ENCODE peak calls at places on chromosomes 16 and 17, in seven cellular contexts. S, A, X, R, H, T and B are unnamed samples.
A peak's percentile ranks its signal among the peaks of the same experiment; 100 is the strongest.

GRCh38 chr17:2057714-2058520 is 3.0 kb downstream of the HIC1 start:
- DNase-seq in H (no peak), S (no peak), T (no peak), A (no peak), R (no peak), X (no peak), B (no peak)

GRCh38 chr16:84582958-84583516 is 34.8 kb downstream of the COTL1 start:
- DNase-seq in T (no peak), A (no peak), R (peak; percentile 87), H (no peak), S (no peak), X (no peak), B (no peak)

GRCh38 chr16:50284131-50284911 is 18.0 kb downstream of the ADCY7 start:
- DNase-seq in X (no peak), T (no peak), R (peak; percentile 31), H (peak; percentile 81), A (no peak), S (peak; percentile 31), B (no peak)

GRCh38 chr16:27417047-27417671 is 15.2 kb downstream of the IL21R start:
- DNase-seq in H (no peak), S (no peak), A (no peak), R (no peak), X (no peak), T (no peak), B (no peak)

GRCh38 chr17:38628441-38628840 is 22.7 kb upstream of the SRCIN1 start:
- DNase-seq in T (no peak), S (no peak), H (peak; percentile 71), X (no peak), R (peak; percentile 10), A (no peak), B (no peak)

GRCh38 chr16:53598513-53599266 is 95.7 kb upstream of the AKTIP start:
- DNase-seq in T (no peak), H (no peak), R (no peak), S (no peak), X (no peak), A (no peak), B (no peak)

GRCh38 chr16:31331807-31332301 is 23.1 kb upstream of the ITGAX start:
- DNase-seq in A (no peak), X (no peak), H (no peak), T (no peak), R (no peak), S (no peak), B (no peak)

GRCh38 chr17:76968707-76969597 is 100.7 kb downstream of the MGAT5B start:
- DNase-seq in T (peak; percentile 37), H (peak; percentile 99), S (peak; percentile 23), A (no peak), R (no peak), X (no peak), B (peak; percentile 52)

GRCh38 chr16:72847187-72848044 is 200.5 kb downstream of the ZFHX3 start:
- DNase-seq in R (no peak), T (no peak), S (peak; percentile 44), X (peak; percentile 75), H (peak; percentile 62), A (peak; percentile 52), B (peak; percentile 44)

GRCh38 chr16:61792194-61792904 is 243.9 kb downstream of the CDH8 start:
- DNase-seq in R (peak; percentile 52), S (no peak), H (no peak), A (no peak), T (no peak), X (no peak), B (no peak)

GRCh38 chr17:76586741-76587487 is 1.3 kb upstream of the ST6GALNAC2 start:
- DNase-seq in A (no peak), R (no peak), S (no peak), T (no peak), X (no peak), H (no peak), B (no peak)

GRCh38 chr16:20073203-20074088 is at the start of gene GPR139:
- DNase-seq in A (peak; percentile 61), T (no peak), H (no peak), R (no peak), X (no peak), S (no peak), B (no peak)

GRCh38 chr17:2239882-2240430 is 63.6 kb downstream of the SMG6 start:
- DNase-seq in S (no peak), T (peak; percentile 30), A (no peak), H (peak; percentile 58), X (no peak), R (peak; percentile 76), B (peak; percentile 34)

GRCh38 chr16:80984124-80984892 is 22.4 kb downstream of the CMC2 start:
- DNase-seq in X (no peak), S (no peak), T (no peak), H (no peak), R (no peak), A (no peak), B (no peak)

GRCh38 chr16:15946257-15947044 is 3.0 kb upstream of the ABCC1 start:
- DNase-seq in A (no peak), S (no peak), H (no peak), R (peak; percentile 72), T (no peak), X (no peak), B (no peak)

GRCh38 chr17:19369107-19369778 is 6.7 kb upstream of the B9D1 start:
- DNase-seq in R (no peak), H (no peak), S (no peak), A (no peak), X (no peak), T (no peak), B (no peak)

GRCh38 chr16:27972500-27972899 is 91.0 kb downstream of the GSG1L start:
- DNase-seq in H (peak; percentile 79), R (peak; percentile 43), A (no peak), T (peak; percentile 8), X (peak; percentile 15), S (peak; percentile 13), B (peak; percentile 62)

GRCh38 chr17:82577300-82577699 is 57.8 kb downstream of the FOXK2 start:
- DNase-seq in T (no peak), S (no peak), R (no peak), H (no peak), A (no peak), X (no peak), B (no peak)

GRCh38 chr16:8850279-8850885 is 18.4 kb downstream of the CARHSP1 start:
- DNase-seq in A (no peak), R (peak; percentile 78), X (peak; percentile 89), S (no peak), H (no peak), T (no peak), B (no peak)

GRCh38 chr17:61201211-61201610 is 198.4 kb upstream of the TBX2 start:
- DNase-seq in S (no peak), A (no peak), H (no peak), X (no peak), T (no peak), R (peak; percentile 65), B (no peak)

GRCh38 chr17:10121971-10122707 is 76.3 kb downstream of the GAS7 start:
- DNase-seq in R (no peak), X (no peak), S (no peak), A (no peak), H (peak; percentile 7), T (no peak), B (peak; percentile 24)

GRCh38 chr17:10745231-10745630 is 15.4 kb upstream of the TMEM220 start:
- DNase-seq in R (peak; percentile 73), X (no peak), A (no peak), H (no peak), S (no peak), T (no peak), B (no peak)

GRCh38 chr17:69574257-69575197 is 160.0 kb downstream of the MAP2K6 start:
- DNase-seq in S (no peak), T (no peak), H (no peak), X (no peak), A (no peak), R (no peak), B (no peak)

GRCh38 chr17:36525113-36525512 is 9.6 kb downstream of the MYO19 start:
- DNase-seq in X (peak; percentile 35), T (no peak), R (no peak), S (no peak), H (no peak), A (no peak), B (no peak)

GRCh38 chr17:68141050-68141449 is 105.5 kb downstream of the KPNA2 start:
- DNase-seq in H (no peak), X (no peak), R (no peak), S (no peak), A (no peak), T (no peak), B (no peak)

GRCh38 chr17:8611671-8612298 is 18.7 kb downstream of the MYH10 start:
- DNase-seq in A (no peak), H (no peak), T (no peak), S (no peak), X (no peak), R (peak; percentile 45), B (no peak)

GRCh38 chr17:17859909-17860760 is 23.3 kb upstream of the SREBF1 start:
- DNase-seq in T (peak; percentile 56), A (peak; percentile 65), H (peak; percentile 57), R (peak; percentile 89), S (peak; percentile 71), X (peak; percentile 90), B (peak; percentile 78)

GRCh38 chr17:30450125-30451027 is 26.8 kb upstream of the GOSR1 start:
- DNase-seq in H (no peak), X (no peak), A (no peak), R (no peak), T (no peak), S (no peak), B (no peak)

GRCh38 chr16:27450836-27451341 is 48.9 kb downstream of the IL21R start:
- DNase-seq in A (no peak), T (no peak), R (no peak), H (peak; percentile 60), S (no peak), X (no peak), B (no peak)

GRCh38 chr17:72561680-72562079 is 440.9 kb downstream of the SOX9 start:
- DNase-seq in H (no peak), A (no peak), X (no peak), R (no peak), S (no peak), T (no peak), B (no peak)

GRCh38 chr17:16269658-16270057 is 52.6 kb downstream of the PIGL start:
- DNase-seq in R (peak; percentile 73), T (no peak), X (no peak), A (no peak), S (no peak), H (no peak), B (no peak)

GRCh38 chr17:28397687-28398279 is 8.2 kb downstream of the SLC46A1 start:
- DNase-seq in H (no peak), R (no peak), T (no peak), X (no peak), S (no peak), A (no peak), B (no peak)

GRCh38 chr17:60355663-60356594 is 36.0 kb downstream of the USP32 start:
- DNase-seq in H (no peak), A (no peak), T (no peak), R (no peak), X (no peak), S (no peak), B (no peak)